ENCODE peak calls at places on chromosomes 1 and 21, in five cellular contexts. R is left ventricle myocardium superior; W is putamen; Q is cardiac muscle cell; O is stimulated activated CD4-positive, alpha-beta T cell treated with anti-CD3 and anti-CD28 coated beads, Interleukin-1b, Interleukin-23, amount 100 ng/mL, for 4 hours. T is an unnamed sample.

GRCh38 chr1:19861034-19861433 is 21.2 kb upstream of the OTUD3 start:
- DNase-seq in O (no peak), R (no peak), W (no peak), Q (peak), T (no peak)

GRCh38 chr1:30665216-30665615 is 58.2 kb downstream of the MATN1 start:
- DNase-seq in R (no peak), W (no peak), O (no peak), Q (no peak), T (no peak)

GRCh38 chr1:151898519-151898991 is 10.8 kb downstream of the THEM4 start:
- DNase-seq in Q (peak), O (peak), R (peak), W (no peak), T (no peak)

GRCh38 chr1:63628607-63629006 is 35.4 kb downstream of the PGM1 start:
- DNase-seq in Q (no peak), R (no peak), W (no peak), O (no peak), T (no peak)

GRCh38 chr1:56286956-56287355 is 292.4 kb downstream of the PLPP3 start:
- DNase-seq in W (no peak), R (no peak), Q (no peak), O (no peak), T (no peak)

GRCh38 chr1:8364528-8365442 is 46.9 kb downstream of the SLC45A1 start:
- DNase-seq in R (peak), W (no peak), O (no peak), Q (no peak), T (peak)

GRCh38 chr1:5770981-5771765 is 221.1 kb downstream of the NPHP4 start:
- DNase-seq in W (no peak), Q (peak), O (no peak), R (no peak), T (no peak)

GRCh38 chr1:230308039-230308438 is 118.1 kb downstream of the PGBD5 start:
- DNase-seq in O (no peak), R (peak), W (no peak), Q (peak), T (peak)

GRCh38 chr1:4021153-4021894 is 121.3 kb upstream of the C1orf174 start:
- DNase-seq in Q (no peak), W (no peak), O (no peak), R (no peak), T (no peak)

GRCh38 chr1:886311-886710 is 37.4 kb upstream of the SAMD11 start:
- DNase-seq in R (no peak), Q (no peak), O (no peak), W (no peak), T (no peak)

GRCh38 chr1:40663324-40664166 is 1.9 kb downstream of the RIMS3 start:
- DNase-seq in W (no peak), R (no peak), O (no peak), Q (peak), T (no peak)

GRCh38 chr21:42063206-42063577 is 7.9 kb upstream of the UMODL1 start:
- DNase-seq in W (no peak), O (no peak), Q (no peak), R (no peak), T (no peak)

GRCh38 chr1:181044449-181044966 is 10.7 kb downstream of the MR1 start:
- DNase-seq in Q (no peak), O (no peak), W (no peak), R (no peak), T (no peak)

GRCh38 chr1:226712779-226713420 is 26.2 kb downstream of the ITPKB start:
- DNase-seq in W (no peak), Q (no peak), R (no peak), O (no peak), T (no peak)

T was measured in left ventricle myocardium inferior.